ENCODE peak calls at places on chromosomes 1 and 21, in eight cellular contexts. J, W, A, N, K, O, Y and P are unnamed samples.

GRCh38 chr21:37219766-37220432 is 47.2 kb downstream of the VPS26C start:
- DNase-seq in J (no peak), W (no peak), K (peak), A (no peak), O (no peak), Y (no peak), N (no peak), P (peak)

GRCh38 chr1:179105393-179105792 is 23.5 kb downstream of the TOR3A start:
- DNase-seq in Y (no peak), W (peak), A (no peak), N (peak), O (no peak), J (no peak), K (no peak), P (peak)

GRCh38 chr1:61224609-61225008 is 142.2 kb downstream of the NFIA start:
- DNase-seq in O (no peak), A (no peak), K (no peak), J (no peak), W (no peak), N (no peak), Y (no peak), P (no peak)

GRCh38 chr1:27418326-27418761 is 25.9 kb downstream of the GPR3 start:
- DNase-seq in J (no peak), W (no peak), K (peak), N (peak), Y (no peak), O (peak), A (peak), P (no peak)

GRCh38 chr1:233625510-233625981 is 11.6 kb downstream of the KCNK1 start:
- DNase-seq in A (no peak), J (no peak), K (no peak), W (no peak), Y (no peak), O (no peak), N (no peak), P (no peak)

GRCh38 chr1:221137668-221138067 is 258.4 kb downstream of the HLX start:
- DNase-seq in Y (no peak), J (no peak), O (no peak), K (no peak), N (no peak), A (no peak), W (no peak), P (no peak)

GRCh38 chr1:21238141-21238800 is 52.0 kb downstream of the ECE1 start:
- DNase-seq in O (peak), K (no peak), Y (no peak), J (no peak), W (no peak), A (no peak), N (no peak), P (no peak)

GRCh38 chr1:53316058-53316741 is 11.7 kb downstream of the LRP8 start:
- DNase-seq in J (peak), N (no peak), Y (no peak), A (no peak), K (no peak), O (no peak), W (no peak), P (no peak)

GRCh38 chr1:239997515-239998311 is 94.0 kb upstream of the FMN2 start:
- DNase-seq in J (no peak), W (no peak), N (no peak), Y (no peak), K (no peak), A (no peak), O (no peak), P (no peak)

GRCh38 chr1:8970870-8971337 is 25.2 kb downstream of the CA6 start:
- DNase-seq in N (peak), J (peak), Y (no peak), K (peak), W (no peak), O (no peak), A (no peak), P (peak)

DNA sequence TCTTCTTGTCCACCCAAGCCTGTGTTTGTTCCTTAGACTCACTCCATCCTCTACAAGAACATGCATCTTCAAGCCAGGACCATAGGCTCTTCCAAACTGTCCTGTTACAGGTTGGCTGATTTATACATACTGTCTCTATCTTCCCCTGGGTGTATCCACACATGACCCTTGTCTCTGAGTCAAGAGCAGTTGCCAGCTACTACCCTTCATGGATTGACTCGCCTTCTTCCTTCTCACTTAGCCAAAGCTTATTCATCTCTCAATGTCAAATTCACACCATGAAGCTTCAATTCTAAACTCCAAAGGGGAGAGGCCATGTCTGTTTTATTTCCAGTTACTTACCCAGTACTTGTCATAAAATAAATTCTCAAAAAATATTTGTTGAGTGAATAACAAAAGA is 64.1 kb upstream of the CACHD1 start:
- DNase-seq in A (no peak), Y (no peak), W (no peak), N (no peak), K (no peak), O (no peak), J (no peak), P (no peak)
- H3K4me3 ChIP-seq in A (no peak), Y (no peak), W (no peak), N (no peak), K (no peak), O (no peak), J (no peak), P (no peak)

DNA sequence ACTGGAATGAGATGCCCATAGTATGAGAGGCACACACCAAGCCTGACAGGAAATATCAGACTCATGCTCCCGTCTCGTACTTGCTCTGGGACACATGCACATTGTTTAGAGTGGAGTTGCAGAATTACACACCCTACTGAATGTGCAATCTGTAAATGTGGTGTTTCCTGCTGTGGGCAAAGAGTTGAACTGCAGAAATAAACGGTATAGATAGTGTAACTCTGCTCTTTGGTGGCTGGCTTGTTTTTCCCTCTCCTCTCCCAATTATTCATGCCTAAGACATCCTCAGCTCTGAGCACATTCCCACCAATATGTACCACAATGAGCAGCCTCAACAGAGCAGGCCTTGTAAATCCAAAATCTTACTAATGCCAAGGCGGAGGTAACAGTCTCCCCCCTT is 90.1 kb upstream of the DIRAS3 start:
- DNase-seq in J (no peak), O (peak), A (no peak), N (no peak), W (no peak), K (no peak), Y (no peak), P (no peak)
- H3K4me3 ChIP-seq in J (no peak), O (no peak), A (no peak), N (no peak), W (no peak), K (no peak), Y (no peak), P (no peak)

DNA sequence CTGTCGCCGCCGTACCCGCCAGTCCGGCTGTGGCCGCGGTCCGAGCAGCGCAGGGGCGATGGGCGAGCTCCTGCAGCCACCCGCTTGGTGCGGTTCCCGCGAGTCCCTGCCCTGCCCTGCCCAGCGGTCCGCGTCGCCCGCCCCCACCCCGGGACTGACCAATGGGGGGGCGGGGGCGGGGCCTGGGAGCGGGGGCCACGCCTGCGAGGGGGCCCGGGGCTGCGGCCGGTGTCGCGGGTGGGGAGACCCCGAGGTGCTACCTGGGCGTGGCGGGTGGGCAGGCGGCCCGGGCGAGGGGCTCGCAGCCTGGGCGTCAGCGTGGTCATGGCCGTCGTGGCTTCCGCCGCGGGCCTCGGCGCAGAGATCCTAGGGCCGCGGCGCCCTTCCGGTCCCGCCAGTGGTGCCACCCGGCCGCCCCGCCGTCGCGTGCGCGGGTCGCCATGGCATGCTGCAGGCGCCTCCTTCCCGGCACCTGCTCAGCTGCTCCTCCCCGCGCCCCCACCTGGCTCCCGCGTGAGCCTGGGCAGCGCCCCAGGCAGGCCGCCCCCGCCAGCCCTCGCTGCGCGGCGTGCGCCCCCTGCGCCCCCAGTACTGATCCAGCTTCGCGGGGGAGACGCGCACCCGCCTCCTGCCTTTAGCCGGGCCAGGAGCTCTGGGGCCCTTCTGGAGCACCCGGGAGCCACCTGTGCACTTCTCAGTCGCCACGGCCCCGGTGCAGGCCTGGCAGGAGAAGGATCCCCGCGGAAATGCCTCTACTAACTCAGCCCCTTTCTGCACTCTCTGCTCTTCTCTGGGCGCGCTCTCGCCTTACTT is at the start of gene BMP8B:
- DNase-seq in K (peak), N (peak), O (no peak), Y (no peak), W (no peak), A (no peak), J (peak), P (no peak)
- H3K4me3 ChIP-seq in K (peak), N (peak), O (peak), Y (peak), W (peak), A (peak), J (peak), P (peak)

GRCh38 chr1:43199093-43199726 is 27.1 kb downstream of the CFAP57 start:
- DNase-seq in J (no peak), N (peak), K (no peak), W (no peak), Y (no peak), A (no peak), O (no peak), P (no peak)
- H3K4me3 ChIP-seq in J (no peak), N (peak), K (no peak), W (no peak), Y (no peak), A (no peak), O (no peak), P (no peak)

GRCh38 chr1:2088434-2088833 is 38.2 kb downstream of the PRKCZ start:
- DNase-seq in N (no peak), J (no peak), W (no peak), K (no peak), Y (no peak), O (peak), A (no peak), P (no peak)
- H3K4me3 ChIP-seq in N (no peak), J (no peak), W (no peak), K (no peak), Y (no peak), O (no peak), A (no peak), P (no peak)

GRCh38 chr21:33976082-33976979 is 60.7 kb upstream of the ATP5PO start:
- DNase-seq in K (peak), N (peak), W (no peak), J (no peak), Y (no peak), A (no peak), O (peak), P (peak)
- H3K4me3 ChIP-seq in K (no peak), N (peak), W (no peak), J (no peak), Y (no peak), A (no peak), O (peak), P (peak)